ENCODE peak calls at places on chromosomes 7 and 10, in ten cellular contexts. L is lower lobe of right lung; P is stimulated activated CD4-positive, alpha-beta T cell treated with anti-CD3 and anti-CD28 coated beads, TNF-alpha, amount 100 ng/mL, for 4 hours; A is C1 segment of cervical spinal cord; W is HT-29; C is CD4-positive, alpha-beta T cell; Y is HEK293T; E is pons; B is WTC11; S is GM04504. G is an unnamed sample.

GRCh38 chr10:125692246-125692931 is 9.4 kb upstream of the TEX36 start:
- DNase-seq in Y (no peak), A (no peak), B (no peak), P (no peak), S (peak; percentile 36), W (no peak), C (no peak), L (no peak), E (no peak), G (no peak)

GRCh38 chr10:48670978-48671913 is 13.4 kb upstream of the WDFY4 start:
- DNase-seq in L (no peak), B (peak; percentile 54), C (no peak), E (no peak), Y (no peak), S (no peak), A (no peak), P (no peak), W (no peak), G (no peak)

GRCh38 chr7:45987521-45988290 is 66.6 kb upstream of the IGFBP3 start:
- DNase-seq in B (no peak), Y (no peak), P (no peak), C (no peak), L (no peak), A (no peak), E (no peak), S (no peak), W (no peak), G (no peak)

GRCh38 chr7:46137725-46138124 is 216.7 kb upstream of the IGFBP3 start:
- DNase-seq in A (no peak), B (no peak), L (no peak), S (no peak), W (no peak), E (no peak), P (no peak), C (no peak), Y (no peak), G (no peak)

GRCh38 chr10:80459047-80459865 is 5.1 kb downstream of the TSPAN14 start:
- DNase-seq in B (peak; percentile 30), W (peak; percentile 75), E (no peak), L (peak; percentile 90), Y (no peak), A (no peak), S (no peak), P (no peak), C (peak; percentile 58), G (peak; percentile 66)

GRCh38 chr7:105940111-105940510 is 23.0 kb upstream of the CDHR3 start:
- DNase-seq in Y (no peak), P (no peak), L (no peak), C (no peak), E (no peak), S (no peak), W (peak; percentile 28), B (no peak), A (no peak), G (no peak)

GRCh38 chr10:18332048-18332447 is 191.8 kb downstream of the CACNB2 start:
- DNase-seq in P (no peak), W (no peak), S (no peak), A (no peak), B (no peak), L (no peak), C (no peak), Y (no peak), E (no peak), G (no peak)

GRCh38 chr7:34740840-34741239 is 82.8 kb downstream of the NPSR1 start:
- DNase-seq in P (no peak), W (no peak), A (no peak), Y (no peak), B (no peak), E (no peak), C (no peak), S (no peak), L (no peak), G (no peak)

GRCh38 chr7:150997817-150998216 is 7.0 kb downstream of the NOS3 start:
- DNase-seq in L (no peak), P (no peak), B (no peak), Y (no peak), C (no peak), E (no peak), W (peak; percentile 2), A (no peak), S (no peak), G (no peak)

GRCh38 chr7:2313450-2314208 is 612 bp downstream of the SNX8 start:
- DNase-seq in L (no peak), E (no peak), W (peak; percentile 62), Y (peak; percentile 33), C (no peak), S (no peak), P (no peak), A (no peak), B (no peak), G (no peak)

GRCh38 chr7:74466196-74466813 is 12.6 kb downstream of the GTF2IRD1 start:
- DNase-seq in S (no peak), P (no peak), A (peak; percentile 57), B (no peak), C (no peak), L (no peak), E (peak; percentile 75), W (no peak), Y (no peak), G (no peak)

GRCh38 chr10:314871-315270 is 179.6 kb downstream of the ZMYND11 start:
- DNase-seq in B (no peak), Y (no peak), S (no peak), E (no peak), P (no peak), L (no peak), A (no peak), W (no peak), C (no peak), G (no peak)

GRCh38 chr7:107779647-107780099 is 23.4 kb downstream of the SLC26A3 start:
- DNase-seq in W (no peak), S (no peak), L (no peak), P (no peak), E (no peak), B (no peak), C (no peak), Y (no peak), A (no peak), G (no peak)

GRCh38 chr10:60810437-60811182 is 32.3 kb downstream of the CDK1 start:
- DNase-seq in C (no peak), Y (no peak), L (no peak), P (no peak), W (peak; percentile 22), E (peak; percentile 73), A (no peak), S (peak; percentile 35), B (no peak), G (no peak)

GRCh38 chr10:103057980-103058568 is 135.0 kb downstream of the NT5C2 start:
- DNase-seq in Y (no peak), L (no peak), B (no peak), A (no peak), P (no peak), C (no peak), S (no peak), W (no peak), E (no peak), G (no peak)

GRCh38 chr7:155206286-155207020 is 91.2 kb upstream of the INSIG1 start:
- DNase-seq in A (peak; percentile 21), Y (no peak), L (peak; percentile 81), C (peak; percentile 20), W (no peak), S (peak; percentile 77), B (no peak), P (no peak), E (peak; percentile 76), G (peak; percentile 36)

GRCh38 chr7:151081170-151082101 is 827 bp upstream of the FASTK start:
- DNase-seq in Y (no peak), P (no peak), L (no peak), E (peak; percentile 21), C (no peak), B (peak; percentile 47), A (no peak), S (no peak), W (peak; percentile 79), G (no peak)

GRCh38 chr7:80247144-80247543 is 112.5 kb downstream of the GNAI1 start:
- DNase-seq in B (no peak), P (no peak), E (no peak), S (peak; percentile 62), W (no peak), A (no peak), C (no peak), Y (no peak), L (no peak), G (no peak)

GRCh38 chr7:44382459-44383300 is 57.3 kb upstream of the CAMK2B start:
- DNase-seq in A (no peak), L (no peak), E (peak; percentile 63), B (no peak), W (no peak), C (no peak), Y (no peak), P (no peak), S (no peak), G (no peak)

GRCh38 chr7:521221-522070 is 1.8 kb upstream of the PDGFA start:
- DNase-seq in P (no peak), S (no peak), L (peak; percentile 78), C (no peak), E (no peak), W (peak; percentile 82), B (peak; percentile 55), Y (peak; percentile 36), A (no peak), G (no peak)

GRCh38 chr10:112816033-112816430 is 134.0 kb upstream of the TCF7L2 start:
- DNase-seq in P (no peak), E (no peak), S (no peak), A (no peak), C (no peak), W (no peak), L (no peak), Y (no peak), B (no peak), G (no peak)

GRCh38 chr7:133795061-133795460 is 332.1 kb upstream of the LRGUK start:
- DNase-seq in Y (no peak), L (no peak), S (no peak), A (no peak), W (no peak), B (no peak), E (no peak), P (no peak), C (no peak), G (no peak)

GRCh38 chr7:134458341-134458805 is 527 bp downstream of the AKR1B1 start:
- DNase-seq in E (peak; percentile 54), P (peak; percentile 26), B (peak; percentile 74), S (no peak), C (peak; percentile 26), W (no peak), A (no peak), L (peak; percentile 56), Y (peak; percentile 81), G (peak; percentile 73)

GRCh38 chr10:129958686-129959543 is 5.2 kb downstream of the EBF3 start:
- DNase-seq in L (no peak), W (no peak), C (no peak), Y (no peak), E (no peak), S (no peak), A (no peak), P (no peak), B (peak; percentile 54), G (no peak)

GRCh38 chr10:46042527-46042926 is 3.5 kb downstream of the MSMB start:
- DNase-seq in S (no peak), W (no peak), C (no peak), B (no peak), L (no peak), E (no peak), A (no peak), Y (no peak), P (no peak), G (no peak)

GRCh38 chr7:40810274-40810673 is 675.5 kb downstream of the SUGCT start:
- DNase-seq in P (no peak), L (no peak), A (no peak), S (no peak), Y (no peak), C (no peak), W (no peak), B (no peak), E (no peak), G (no peak)

GRCh38 chr7:74263399-74264120 is 9.4 kb upstream of the RFC2 start:
- DNase-seq in E (no peak), S (no peak), W (no peak), L (no peak), B (no peak), A (no peak), C (no peak), Y (no peak), P (no peak), G (no peak)

GRCh38 chr10:44046605-44047004 is 338.3 kb downstream of the CXCL12 start:
- DNase-seq in P (no peak), B (no peak), W (no peak), E (peak; percentile 69), A (no peak), Y (no peak), S (peak; percentile 38), C (no peak), L (no peak), G (no peak)

G was measured in CD4-positive, alpha-beta memory T cell.